ENCODE peak calls at places on chromosomes 1 and 21, in seven cellular contexts. A is right lobe of liver, D is IMR-90, F is breast epithelium, M is uterus, V is fibroblast of mammary gland, X is WERI-Rb-1. K is an unnamed sample.

GRCh38 chr1:205346956-205347574 is 9.7 kb downstream of the KLHDC8A start:
- DNase-seq in A (no peak), D (no peak), F (no peak), M (no peak), V (no peak), X (no peak), K (no peak)

GRCh38 chr1:62011007-62011406 is 183.6 kb upstream of the L1TD1 start:
- DNase-seq in A (no peak), D (no peak), F (no peak), M (no peak), V (no peak), X (no peak), K (no peak)

GRCh38 chr1:48405400-48405799 is 66.6 kb downstream of the SPATA6 start:
- DNase-seq in A (no peak), D (peak; percentile 1), F (no peak), M (peak; percentile 34), V (peak; percentile 30), X (no peak), K (no peak)

GRCh38 chr1:234978397-234979291 is 150.0 kb downstream of the TOMM20 start:
- DNase-seq in A (peak; percentile 88), D (peak; percentile 93), F (no peak), M (peak; percentile 58), V (peak; percentile 96), X (no peak), K (no peak)

GRCh38 chr1:202045699-202046098 is 35.3 kb downstream of the ELF3 start:
- DNase-seq in A (no peak), D (no peak), F (no peak), M (no peak), V (no peak), X (no peak), K (no peak)

GRCh38 chr1:19918057-19918456 is 5.4 kb downstream of the PLA2G2E start:
- DNase-seq in A (peak; percentile 72), D (peak; percentile 79), F (peak; percentile 75), M (peak; percentile 79), V (peak; percentile 80), X (peak; percentile 75), K (peak; percentile 85)

GRCh38 chr1:6003568-6004411 is 11.6 kb upstream of the NPHP4 start:
- DNase-seq in A (peak; percentile 20), D (no peak), F (no peak), M (no peak), V (no peak), X (peak; percentile 92), K (peak; percentile 35)

GRCh38 chr1:42319128-42319851 is 15.7 kb downstream of the FOXJ3 start:
- DNase-seq in A (no peak), D (peak; percentile 77), F (no peak), M (no peak), V (peak; percentile 52), X (no peak), K (no peak)

GRCh38 chr21:17231771-17232170 is 281.1 kb upstream of the CXADR start:
- DNase-seq in A (no peak), D (no peak), F (no peak), M (peak; percentile 21), V (peak; percentile 44), X (no peak), K (no peak)

GRCh38 chr1:41740058-41740457 is 178.7 kb downstream of the HIVEP3 start:
- DNase-seq in A (no peak), D (no peak), F (no peak), M (no peak), V (no peak), X (no peak), K (no peak)

GRCh38 chr1:117942293-117942692 is 12.8 kb downstream of the WDR3 start:
- DNase-seq in A (no peak), D (peak; percentile 69), F (no peak), M (no peak), V (peak; percentile 26), X (no peak), K (no peak)

GRCh38 chr1:22689505-22689904 is 21.1 kb upstream of the EPHB2 start:
- DNase-seq in A (no peak), D (peak; percentile 96), F (no peak), M (no peak), V (peak; percentile 82), X (no peak), K (no peak)

GRCh38 chr1:173356211-173356762 is 120.8 kb upstream of the PRDX6 start:
- DNase-seq in A (no peak), D (peak; percentile 56), F (no peak), M (no peak), V (peak; percentile 32), X (no peak), K (no peak)

GRCh38 chr1:214259353-214259982 is 21.5 kb upstream of the SMYD2 start:
- DNase-seq in A (no peak), D (peak; percentile 50), F (no peak), M (no peak), V (peak; percentile 28), X (no peak), K (no peak)

GRCh38 chr1:214255509-214255908 is 25.4 kb upstream of the SMYD2 start:
- DNase-seq in A (no peak), D (no peak), F (no peak), M (no peak), V (no peak), X (no peak), K (no peak)

GRCh38 chr1:214261206-214262123 is 19.5 kb upstream of the SMYD2 start:
- DNase-seq in A (peak; percentile 88), D (peak; percentile 69), F (peak; percentile 79), M (peak; percentile 81), V (peak; percentile 72), X (peak; percentile 82), K (peak; percentile 94)

GRCh38 chr1:214264196-214264595 is 16.8 kb upstream of the SMYD2 start:
- DNase-seq in A (no peak), D (no peak), F (no peak), M (no peak), V (peak; percentile 49), X (no peak), K (no peak)

DNA sequence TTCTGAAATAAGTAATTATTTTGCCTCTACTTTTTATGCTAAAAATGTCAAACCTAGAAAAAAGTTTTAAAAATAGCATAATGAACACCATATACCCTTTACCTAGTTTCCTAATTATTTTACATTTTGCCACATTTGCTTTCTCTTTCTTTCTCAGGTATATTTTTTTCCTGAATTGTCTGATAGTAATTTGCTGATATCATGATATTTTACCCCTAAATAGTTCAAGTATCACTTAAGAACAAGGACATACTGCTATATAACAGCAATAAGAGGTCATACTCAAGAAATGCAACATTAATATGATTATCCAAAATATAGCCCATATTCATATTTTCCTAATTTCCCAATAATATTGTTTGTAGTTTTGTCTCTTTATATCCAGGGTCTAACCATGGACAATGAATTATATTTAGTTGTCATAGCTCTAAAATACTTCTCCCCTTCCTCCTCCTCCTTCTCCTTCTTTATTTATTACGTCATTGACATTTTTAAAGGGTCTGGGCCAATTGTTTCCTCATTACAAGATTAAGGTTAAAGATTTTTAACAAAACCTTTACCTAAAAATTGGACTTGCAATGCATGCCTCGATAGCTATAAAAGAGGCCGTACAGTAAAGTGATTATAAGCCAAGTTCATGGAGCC is 20.3 kb upstream of the SMYD2 start:
- DNase-seq in A (no peak), D (no peak), F (no peak), M (no peak), V (no peak), X (no peak), K (no peak)
- TF ChIP-seq CTCF in A (no peak), D (no peak), F (no peak), M (no peak), V (no peak), X (no peak), K (no peak)

GRCh38 chr1:58816072-58816746 is 32.4 kb upstream of the JUN start:
- DNase-seq in A (peak; percentile 95), D (peak; percentile 89), F (peak; percentile 88), M (peak; percentile 90), V (peak; percentile 90), X (peak; percentile 84), K (peak; percentile 64)
- TF ChIP-seq CTCF in A (no peak), D (peak; percentile 10), F (no peak), M (no peak), V (no peak), X (no peak), K (no peak)

DNA sequence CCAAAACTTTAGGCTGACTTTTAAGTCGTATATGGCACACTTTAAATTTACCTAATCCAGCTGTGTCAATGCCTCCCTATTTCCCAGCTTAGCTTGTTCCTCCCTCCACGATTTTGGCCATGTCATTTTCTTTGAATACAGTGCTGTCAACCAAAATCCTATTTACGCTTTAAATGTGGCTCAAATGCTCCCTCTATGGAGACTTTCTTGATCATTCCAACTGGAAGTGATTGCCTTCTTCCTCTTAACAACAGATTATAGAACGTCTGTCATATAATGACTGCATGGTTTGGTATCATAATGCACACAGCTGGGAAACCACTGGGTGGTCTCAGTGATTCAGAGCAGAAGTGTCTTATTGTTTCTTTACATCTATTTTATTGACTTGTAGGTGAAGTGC is 18.9 kb upstream of the BATF3 start:
- DNase-seq in A (no peak), D (peak; percentile 43), F (no peak), M (no peak), V (peak; percentile 49), X (no peak), K (no peak)
- TF ChIP-seq CTCF in A (no peak), D (peak; percentile 24), F (no peak), M (no peak), V (peak; percentile 35), X (peak; percentile 12), K (no peak)

DNA sequence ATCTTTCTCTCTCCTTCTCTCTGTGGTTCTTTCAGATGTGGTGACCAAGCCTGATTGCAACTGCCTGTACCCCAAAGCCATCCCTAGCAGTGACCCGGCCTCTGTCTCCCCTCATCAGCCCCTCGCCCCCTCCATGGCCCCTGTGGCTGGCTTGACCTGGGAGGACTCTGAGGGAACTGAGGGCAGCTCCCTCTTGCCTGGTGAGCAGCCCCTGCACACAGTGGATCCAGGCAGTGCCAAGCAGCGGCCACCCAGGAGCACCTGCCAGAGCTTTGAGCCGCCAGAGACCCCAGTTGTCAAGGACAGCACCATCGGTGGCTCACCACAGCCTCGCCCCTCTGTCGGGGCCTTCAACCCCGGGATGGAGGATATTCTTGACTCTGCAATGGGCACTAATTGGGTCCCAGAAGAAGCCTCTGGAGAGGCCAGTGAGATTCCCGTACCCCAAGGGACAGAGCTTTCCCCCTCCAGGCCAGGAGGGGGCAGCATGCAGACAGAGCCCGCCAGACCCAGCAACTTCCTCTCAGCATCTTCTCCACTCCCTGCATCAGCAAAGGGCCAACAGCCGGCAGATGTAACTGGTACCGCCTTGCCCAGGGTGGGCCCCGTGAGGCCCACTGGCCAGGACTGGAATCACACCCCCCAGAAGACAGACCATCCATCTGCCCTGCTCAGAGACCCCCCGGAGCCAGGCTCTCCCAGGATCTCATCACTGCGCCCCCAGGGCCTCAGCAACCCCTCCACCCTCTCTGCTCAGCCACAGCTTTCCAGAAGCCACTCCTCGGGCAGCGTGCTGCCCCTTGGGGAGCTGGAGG is 12.7 kb downstream of the CSF1 start:
- DNase-seq in A (no peak), D (no peak), F (no peak), M (no peak), V (no peak), X (peak; percentile 30), K (no peak)
- TF ChIP-seq CTCF in A (peak; percentile 56), D (peak; percentile 37), F (no peak), M (peak; percentile 29), V (peak; percentile 50), X (peak; percentile 72), K (no peak)

GRCh38 chr1:246931549-246932365 is at the start of gene AHCTF1:
- DNase-seq in A (peak; percentile 97), D (peak; percentile 97), F (peak; percentile 95), M (peak; percentile 98), V (peak; percentile 97), X (peak; percentile 99), K (peak; percentile 96)
- TF ChIP-seq CTCF in A (no peak), D (peak; percentile 6), F (no peak), M (peak; percentile 25), V (no peak), X (no peak), K (no peak)

K was measured in glutamatergic neuron.